ENCODE peak calls at places on chromosome 21, in eight cellular contexts. One of them, this sample, is unnamed.

GRCh38 chr21:32611471-32611997 is 643 bp downstream of the CFAP298 start:
- DNase-seq in NCI-H2081: no peak
- DNase-seq in WTC11: no peak
- DNase-seq in dermis blood vessel endothelial cell: peak; percentile 54
- DNase-seq in fibroblast of lung: no peak
- DNase-seq in testis: peak; percentile 37
- DNase-seq in OCI-LY7: peak; percentile 83
- DNase-seq in activated CD8-positive, alpha-beta memory T cell treated with anti-CD3 and anti-CD28 coated beads for 24 hours: peak; percentile 67
- DNase-seq in this sample: peak; percentile 28

GRCh38 chr21:33317226-33317625 is 7.5 kb upstream of the IFNAR1 start:
- DNase-seq in testis: no peak
- DNase-seq in fibroblast of lung: peak; percentile 42
- DNase-seq in NCI-H2081: no peak
- DNase-seq in dermis blood vessel endothelial cell: no peak
- DNase-seq in WTC11: no peak
- DNase-seq in activated CD8-positive, alpha-beta memory T cell treated with anti-CD3 and anti-CD28 coated beads for 24 hours: no peak
- DNase-seq in OCI-LY7: no peak
- DNase-seq in this sample: no peak

GRCh38 chr21:31580866-31581276 is 78.6 kb upstream of the SOD1 start:
- DNase-seq in fibroblast of lung: peak; percentile 72
- DNase-seq in NCI-H2081: peak; percentile 66
- DNase-seq in dermis blood vessel endothelial cell: peak; percentile 84
- DNase-seq in testis: peak; percentile 88
- DNase-seq in OCI-LY7: peak; percentile 77
- DNase-seq in WTC11: peak; percentile 87
- DNase-seq in activated CD8-positive, alpha-beta memory T cell treated with anti-CD3 and anti-CD28 coated beads for 24 hours: peak; percentile 90
- DNase-seq in this sample: peak; percentile 53

GRCh38 chr21:17461014-17461413 is 51.8 kb upstream of the CXADR start:
- DNase-seq in WTC11: no peak
- DNase-seq in activated CD8-positive, alpha-beta memory T cell treated with anti-CD3 and anti-CD28 coated beads for 24 hours: no peak
- DNase-seq in fibroblast of lung: peak; percentile 93
- DNase-seq in testis: peak; percentile 40
- DNase-seq in OCI-LY7: no peak
- DNase-seq in NCI-H2081: no peak
- DNase-seq in dermis blood vessel endothelial cell: peak; percentile 35
- DNase-seq in this sample: no peak

GRCh38 chr21:42844411-42845113 is 34.8 kb downstream of the WDR4 start:
- DNase-seq in WTC11: peak; percentile 9
- DNase-seq in testis: no peak
- DNase-seq in activated CD8-positive, alpha-beta memory T cell treated with anti-CD3 and anti-CD28 coated beads for 24 hours: no peak
- DNase-seq in dermis blood vessel endothelial cell: no peak
- DNase-seq in NCI-H2081: no peak
- DNase-seq in OCI-LY7: no peak
- DNase-seq in fibroblast of lung: no peak
- DNase-seq in this sample: no peak

GRCh38 chr21:44450402-44450801 is 4.9 kb upstream of the LRRC3 start:
- DNase-seq in dermis blood vessel endothelial cell: no peak
- DNase-seq in OCI-LY7: no peak
- DNase-seq in WTC11: no peak
- DNase-seq in activated CD8-positive, alpha-beta memory T cell treated with anti-CD3 and anti-CD28 coated beads for 24 hours: no peak
- DNase-seq in testis: no peak
- DNase-seq in fibroblast of lung: no peak
- DNase-seq in NCI-H2081: no peak
- DNase-seq in this sample: no peak

GRCh38 chr21:36350282-36350910 is 30.4 kb downstream of the MORC3 start:
- DNase-seq in NCI-H2081: no peak
- DNase-seq in WTC11: no peak
- DNase-seq in activated CD8-positive, alpha-beta memory T cell treated with anti-CD3 and anti-CD28 coated beads for 24 hours: no peak
- DNase-seq in testis: peak; percentile 52
- DNase-seq in OCI-LY7: no peak
- DNase-seq in fibroblast of lung: peak; percentile 70
- DNase-seq in dermis blood vessel endothelial cell: no peak
- DNase-seq in this sample: no peak

GRCh38 chr21:36385909-36386642 is 884 bp downstream of the CHAF1B start:
- DNase-seq in WTC11: no peak
- DNase-seq in NCI-H2081: no peak
- DNase-seq in activated CD8-positive, alpha-beta memory T cell treated with anti-CD3 and anti-CD28 coated beads for 24 hours: no peak
- DNase-seq in dermis blood vessel endothelial cell: peak; percentile 14
- DNase-seq in OCI-LY7: no peak
- DNase-seq in fibroblast of lung: peak; percentile 20
- DNase-seq in testis: no peak
- DNase-seq in this sample: no peak

GRCh38 chr21:34272321-34272720 is 91.5 kb upstream of the KCNE2 start:
- DNase-seq in dermis blood vessel endothelial cell: no peak
- DNase-seq in OCI-LY7: no peak
- DNase-seq in WTC11: no peak
- DNase-seq in fibroblast of lung: no peak
- DNase-seq in activated CD8-positive, alpha-beta memory T cell treated with anti-CD3 and anti-CD28 coated beads for 24 hours: no peak
- DNase-seq in testis: no peak
- DNase-seq in NCI-H2081: no peak
- DNase-seq in this sample: no peak

GRCh38 chr21:35737899-35738341 is 322.4 kb downstream of the SETD4 start:
- DNase-seq in NCI-H2081: no peak
- DNase-seq in dermis blood vessel endothelial cell: no peak
- DNase-seq in WTC11: no peak
- DNase-seq in fibroblast of lung: no peak
- DNase-seq in OCI-LY7: no peak
- DNase-seq in testis: peak; percentile 22
- DNase-seq in activated CD8-positive, alpha-beta memory T cell treated with anti-CD3 and anti-CD28 coated beads for 24 hours: no peak
- DNase-seq in this sample: no peak

GRCh38 chr21:28261291-28261690 is 731.4 kb downstream of the LTN1 start:
- DNase-seq in activated CD8-positive, alpha-beta memory T cell treated with anti-CD3 and anti-CD28 coated beads for 24 hours: no peak
- DNase-seq in fibroblast of lung: no peak
- DNase-seq in testis: no peak
- DNase-seq in dermis blood vessel endothelial cell: no peak
- DNase-seq in WTC11: no peak
- DNase-seq in OCI-LY7: no peak
- DNase-seq in NCI-H2081: no peak
- DNase-seq in this sample: no peak

GRCh38 chr21:32307706-32308105 is 9.1 kb downstream of the MRAP start:
- DNase-seq in testis: no peak
- DNase-seq in NCI-H2081: no peak
- DNase-seq in WTC11: no peak
- DNase-seq in dermis blood vessel endothelial cell: no peak
- DNase-seq in OCI-LY7: no peak
- DNase-seq in activated CD8-positive, alpha-beta memory T cell treated with anti-CD3 and anti-CD28 coated beads for 24 hours: no peak
- DNase-seq in fibroblast of lung: peak; percentile 66
- DNase-seq in this sample: no peak